ENCODE peak calls at places on chromosomes 1 and 21, in six cellular contexts. Q is dorsolateral prefrontal cortex, E is GM19239, S is HEK293T, A is transverse colon, H is GM06990. W is an unnamed sample.

GRCh38 chr1:91622586-91622985 is 121.9 kb downstream of the CDC7 start:
- DNase-seq in Q (peak; percentile 55), E (no peak), S (no peak), A (peak; percentile 55), H (no peak), W (no peak)

GRCh38 chr1:95233321-95233736 is 681 bp upstream of the RWDD3 start:
- DNase-seq in Q (no peak), E (no peak), S (no peak), A (peak; percentile 62), H (no peak), W (no peak)

GRCh38 chr1:202230061-202230938 is 36.7 kb downstream of the LGR6 start:
- DNase-seq in Q (no peak), E (no peak), S (no peak), A (no peak), H (no peak), W (no peak)

GRCh38 chr21:39182484-39183271 is 573 bp downstream of the PSMG1 start:
- DNase-seq in Q (no peak), E (no peak), S (no peak), A (peak; percentile 23), H (no peak), W (no peak)

GRCh38 chr1:201501812-201502510 is 5.0 kb downstream of the CSRP1 start:
- DNase-seq in Q (no peak), E (no peak), S (no peak), A (no peak), H (no peak), W (no peak)

GRCh38 chr1:24540906-24541710 is 14.8 kb upstream of the NCMAP start:
- DNase-seq in Q (no peak), E (no peak), S (no peak), A (peak; percentile 65), H (no peak), W (no peak)

GRCh38 chr1:203045821-203046594 is 19.7 kb downstream of the PPFIA4 start:
- DNase-seq in Q (peak; percentile 61), E (no peak), S (no peak), A (no peak), H (no peak), W (no peak)

GRCh38 chr1:222601233-222601632 is 11.5 kb upstream of the TAF1A start:
- DNase-seq in Q (no peak), E (no peak), S (no peak), A (no peak), H (no peak), W (no peak)

GRCh38 chr1:86419277-86419903 is 4.6 kb upstream of the CLCA2 start:
- DNase-seq in Q (no peak), E (peak; percentile 24), S (no peak), A (peak; percentile 48), H (peak; percentile 19), W (peak; percentile 40)

GRCh38 chr1:23696335-23696989 is 4.9 kb downstream of the RPL11 start:
- DNase-seq in Q (no peak), E (no peak), S (no peak), A (peak; percentile 16), H (no peak), W (no peak)

GRCh38 chr1:228968841-228969606 is 233.7 kb downstream of the RHOU start:
- DNase-seq in Q (no peak), E (no peak), S (no peak), A (no peak), H (no peak), W (no peak)

GRCh38 chr1:7885513-7886298 is 32.8 kb upstream of the UTS2 start:
- DNase-seq in Q (no peak), E (no peak), S (peak; percentile 43), A (peak; percentile 92), H (peak; percentile 37), W (peak; percentile 100)

GRCh38 chr1:228500143-228500736 is 13.1 kb downstream of the RNF187 start:
- DNase-seq in Q (no peak), E (no peak), S (no peak), A (no peak), H (no peak), W (no peak)

GRCh38 chr1:193013005-193013404 is 46.2 kb downstream of the UCHL5 start:
- DNase-seq in Q (no peak), E (no peak), S (no peak), A (no peak), H (no peak), W (no peak)

GRCh38 chr21:41600556-41600955 is 92.6 kb upstream of the TMPRSS2 start:
- DNase-seq in Q (no peak), E (no peak), S (no peak), A (no peak), H (no peak), W (no peak)

GRCh38 chr1:63643926-63644325 is 50.7 kb downstream of the PGM1 start:
- DNase-seq in Q (no peak), E (no peak), S (no peak), A (no peak), H (no peak), W (no peak)

GRCh38 chr1:25544819-25545218 is 1.4 kb downstream of the LDLRAP1 start:
- DNase-seq in Q (peak; percentile 72), E (no peak), S (no peak), A (peak; percentile 59), H (no peak), W (no peak)

GRCh38 chr1:155463865-155464264 is 98.7 kb downstream of the ASH1L start:
- DNase-seq in Q (no peak), E (no peak), S (no peak), A (no peak), H (no peak), W (no peak)

GRCh38 chr1:64601207-64601606 is 131.3 kb downstream of the CACHD1 start:
- DNase-seq in Q (no peak), E (no peak), S (no peak), A (no peak), H (no peak), W (no peak)

GRCh38 chr1:36156329-36157114 is 562 bp downstream of the MAP7D1 start:
- DNase-seq in Q (peak; percentile 81), E (no peak), S (peak; percentile 70), A (peak; percentile 67), H (peak; percentile 71), W (peak; percentile 83)

GRCh38 chr1:172917972-172918371 is 132.8 kb downstream of the TNFSF18 start:
- DNase-seq in Q (no peak), E (no peak), S (no peak), A (no peak), H (no peak), W (no peak)

GRCh38 chr1:40592107-40592773 is 60.8 kb downstream of the ZNF684 start:
- DNase-seq in Q (no peak), E (no peak), S (peak; percentile 62), A (no peak), H (no peak), W (no peak)

GRCh38 chr1:156489166-156489934 is 11.2 kb downstream of the MEF2D start:
- DNase-seq in Q (peak; percentile 82), E (no peak), S (no peak), A (no peak), H (peak; percentile 80), W (peak; percentile 60)

GRCh38 chr1:16281765-16282164 is 44.8 kb upstream of the CPLANE2 start:
- DNase-seq in Q (no peak), E (no peak), S (no peak), A (no peak), H (no peak), W (no peak)

GRCh38 chr1:7629465-7630195 is 141.5 kb upstream of the VAMP3 start:
- DNase-seq in Q (no peak), E (no peak), S (no peak), A (no peak), H (no peak), W (no peak)

GRCh38 chr1:235500971-235501540 is 3.2 kb downstream of the B3GALNT2 start:
- DNase-seq in Q (no peak), E (no peak), S (no peak), A (no peak), H (no peak), W (no peak)

GRCh38 chr21:39153373-39153772 is 29.9 kb downstream of the PSMG1 start:
- DNase-seq in Q (no peak), E (no peak), S (peak; percentile 42), A (no peak), H (no peak), W (peak; percentile 25)

GRCh38 chr21:35086357-35086756 is 37.3 kb upstream of the RUNX1 start:
- DNase-seq in Q (no peak), E (no peak), S (no peak), A (no peak), H (no peak), W (no peak)

GRCh38 chr21:34528131-34528561 is 16.1 kb upstream of the KCNE1 start:
- DNase-seq in Q (no peak), E (no peak), S (no peak), A (no peak), H (no peak), W (no peak)

GRCh38 chr1:19863804-19864203 is 18.4 kb upstream of the OTUD3 start:
- DNase-seq in Q (no peak), E (no peak), S (no peak), A (no peak), H (no peak), W (no peak)